ENCODE peak calls at places on chromosomes 4 and X, in four cellular contexts. P is GM23338, R is kidney epithelial cell, Z is EH. U is an unnamed sample.

GRCh38 chr4:184274288-184274951 is 56.7 kb upstream of the ENPP6 start:
- DNase-seq in R (no peak), P (no peak), Z (peak), U (peak)

GRCh38 chrX:9355739-9356138 is 109.1 kb upstream of the TBL1X start:
- DNase-seq in P (no peak), Z (no peak), R (no peak), U (no peak)

GRCh38 chr4:11542952-11543351 is 114.3 kb upstream of the HS3ST1 start:
- DNase-seq in P (no peak), Z (no peak), R (no peak), U (no peak)

GRCh38 chr4:76441881-76442280 is 6.9 kb downstream of the SHROOM3 start:
- DNase-seq in P (no peak), R (no peak), Z (no peak), U (no peak)

GRCh38 chrX:138748480-138748879 is 37.0 kb upstream of the FGF13 start:
- DNase-seq in Z (peak), P (peak), R (no peak), U (no peak)

GRCh38 chr4:152850377-152850776 is 70.6 kb downstream of the ARFIP1 start:
- DNase-seq in Z (peak), R (peak), P (peak), U (peak)

GRCh38 chrX:117989512-117989911 is 127.1 kb downstream of the KLHL13 start:
- DNase-seq in R (peak), P (no peak), Z (no peak), U (no peak)

GRCh38 chr4:127642169-127642568 is 9.4 kb downstream of the INTU start:
- DNase-seq in P (no peak), R (no peak), Z (peak), U (no peak)

GRCh38 chr4:138573246-138573645 is 331.1 kb upstream of the SLC7A11 start:
- DNase-seq in P (no peak), Z (peak), R (no peak), U (no peak)

GRCh38 chr4:37822220-37822619 is 4.3 kb upstream of the PGM2 start:
- DNase-seq in R (no peak), P (no peak), Z (no peak), U (no peak)

GRCh38 chr4:98786866-98787265 is 128.5 kb upstream of the TSPAN5 start:
- DNase-seq in P (no peak), Z (peak), R (no peak), U (no peak)

GRCh38 chr4:138111462-138112000 is 130.6 kb downstream of the SLC7A11 start:
- DNase-seq in R (no peak), P (peak), Z (peak), U (peak)

GRCh38 chrX:150683536-150684146 is 9.6 kb upstream of the MTMR1 start:
- DNase-seq in Z (peak), P (peak), R (no peak), U (no peak)

GRCh38 chr4:6464842-6465588 is 7.4 kb downstream of the PPP2R2C start:
- DNase-seq in R (no peak), P (peak), Z (no peak), U (no peak)

GRCh38 chr4:5635826-5636196 is 72.5 kb downstream of the EVC2 start:
- DNase-seq in P (no peak), R (no peak), Z (peak), U (no peak)

GRCh38 chr4:10245761-10246160 is 129.2 kb upstream of the WDR1 start:
- DNase-seq in P (no peak), Z (no peak), R (no peak), U (no peak)

GRCh38 chr4:42460043-42460442 is 62.8 kb downstream of the SHISA3 start:
- DNase-seq in R (no peak), Z (no peak), P (no peak), U (no peak)

GRCh38 chrX:20224814-20225487 is 41.8 kb downstream of the RPS6KA3 start:
- DNase-seq in Z (peak), R (no peak), P (peak), U (peak)

GRCh38 chr4:6538111-6538510 is 36.9 kb upstream of the MAN2B2 start:
- DNase-seq in R (no peak), P (no peak), Z (no peak), U (no peak)

GRCh38 chr4:40687676-40688389 is 58.2 kb upstream of the RBM47 start:
- DNase-seq in Z (no peak), R (no peak), P (no peak), U (no peak)

GRCh38 chr4:41633321-41633720 is 95.4 kb downstream of the LIMCH1 start:
- DNase-seq in R (no peak), Z (no peak), P (no peak), U (no peak)

GRCh38 chrX:115949900-115950822 is 220.4 kb upstream of the AGTR2 start:
- DNase-seq in Z (no peak), P (peak), R (no peak), U (peak)

GRCh38 chr4:41935652-41936021 is 408 bp downstream of the TMEM33 start:
- DNase-seq in Z (no peak), P (no peak), R (no peak), U (no peak)

GRCh38 chr4:89357346-89357745 is 49.7 kb upstream of the GPRIN3 start:
- DNase-seq in Z (no peak), P (no peak), R (no peak), U (peak)

GRCh38 chrX:12979630-12980015 is 4.7 kb downstream of the TMSB4X start:
- DNase-seq in P (no peak), Z (no peak), R (no peak), U (no peak)

GRCh38 chr4:6362896-6363295 is 93.2 kb downstream of the WFS1 start:
- DNase-seq in Z (peak), R (no peak), P (peak), U (peak)

GRCh38 chrX:107669885-107670628 is 41.7 kb downstream of the PRPS1 start:
- DNase-seq in P (no peak), R (no peak), Z (no peak), U (no peak)

GRCh38 chr4:70855464-70855863 is 15.8 kb upstream of the GRSF1 start:
- DNase-seq in P (no peak), R (no peak), Z (no peak), U (no peak)

GRCh38 chrX:10619311-10620015 is 922 bp downstream of the MID1 start:
- DNase-seq in Z (no peak), P (no peak), R (no peak), U (peak)

GRCh38 chr4:80202784-80203553 is 5.7 kb downstream of the PRDM8 start:
- DNase-seq in R (no peak), P (peak), Z (peak), U (peak)

GRCh38 chr4:19913670-19914069 is 338.0 kb upstream of the SLIT2 start:
- DNase-seq in P (no peak), Z (peak), R (peak), U (no peak)

GRCh38 chr4:102642571-102643298 is 118.0 kb downstream of the MANBA start:
- DNase-seq in R (no peak), P (no peak), Z (peak), U (no peak)

GRCh38 chrX:23292979-23293651 is 41.5 kb upstream of the PTCHD1 start:
- DNase-seq in P (peak), R (peak), Z (no peak), U (no peak)